ENCODE peak calls at places on chromosomes 3 and 15, in seven cellular contexts. One of them, this sample, is unnamed.

GRCh38 chr3:42711491-42712343 is 9.1 kb upstream of the HHATL start:
- DNase-seq in body of pancreas: no peak
- DNase-seq in psoas muscle: no peak
- DNase-seq in neural progenitor cell: no peak
- DNase-seq in WERI-Rb-1: peak
- DNase-seq in endodermal cell: peak
- DNase-seq in caudate nucleus: no peak
- DNase-seq in this sample: no peak

GRCh38 chr3:156434921-156435320 is 120.0 kb downstream of the SSR3 start:
- DNase-seq in body of pancreas: no peak
- DNase-seq in endodermal cell: no peak
- DNase-seq in WERI-Rb-1: no peak
- DNase-seq in neural progenitor cell: no peak
- DNase-seq in caudate nucleus: no peak
- DNase-seq in psoas muscle: no peak
- DNase-seq in this sample: no peak

GRCh38 chr3:126212629-126213375 is 32.4 kb upstream of the ALDH1L1 start:
- DNase-seq in WERI-Rb-1: peak
- DNase-seq in psoas muscle: peak
- DNase-seq in caudate nucleus: peak
- DNase-seq in endodermal cell: peak
- DNase-seq in body of pancreas: peak
- DNase-seq in neural progenitor cell: peak
- DNase-seq in this sample: no peak

GRCh38 chr3:30689202-30689641 is 82.8 kb downstream of the TGFBR2 start:
- DNase-seq in endodermal cell: no peak
- DNase-seq in neural progenitor cell: no peak
- DNase-seq in body of pancreas: peak
- DNase-seq in psoas muscle: no peak
- DNase-seq in WERI-Rb-1: no peak
- DNase-seq in caudate nucleus: no peak
- DNase-seq in this sample: no peak

GRCh38 chr15:81029416-81030367 is 29.0 kb downstream of the TLNRD1 start:
- DNase-seq in WERI-Rb-1: no peak
- DNase-seq in endodermal cell: no peak
- DNase-seq in caudate nucleus: no peak
- DNase-seq in neural progenitor cell: no peak
- DNase-seq in psoas muscle: no peak
- DNase-seq in body of pancreas: no peak
- DNase-seq in this sample: no peak

GRCh38 chr3:60133269-60133877 is 1083.5 kb upstream of the CFAP20DC start:
- DNase-seq in psoas muscle: no peak
- DNase-seq in WERI-Rb-1: no peak
- DNase-seq in neural progenitor cell: no peak
- DNase-seq in caudate nucleus: no peak
- DNase-seq in body of pancreas: no peak
- DNase-seq in endodermal cell: no peak
- DNase-seq in this sample: no peak

GRCh38 chr3:122013448-122013925 is 8.6 kb downstream of the ILDR1 start:
- DNase-seq in body of pancreas: peak
- DNase-seq in psoas muscle: no peak
- DNase-seq in caudate nucleus: no peak
- DNase-seq in neural progenitor cell: no peak
- DNase-seq in endodermal cell: no peak
- DNase-seq in WERI-Rb-1: no peak
- DNase-seq in this sample: no peak

GRCh38 chr15:37135225-37135624 is 34.9 kb upstream of the MEIS2 start:
- DNase-seq in psoas muscle: no peak
- DNase-seq in body of pancreas: no peak
- DNase-seq in caudate nucleus: no peak
- DNase-seq in neural progenitor cell: peak
- DNase-seq in WERI-Rb-1: peak
- DNase-seq in endodermal cell: peak
- DNase-seq in this sample: no peak

GRCh38 chr3:70138606-70139005 is 139.1 kb downstream of the SAMMSON start:
- DNase-seq in body of pancreas: no peak
- DNase-seq in WERI-Rb-1: no peak
- DNase-seq in endodermal cell: no peak
- DNase-seq in psoas muscle: no peak
- DNase-seq in neural progenitor cell: no peak
- DNase-seq in caudate nucleus: no peak
- DNase-seq in this sample: no peak

GRCh38 chr3:13123266-13123665 is 50.0 kb upstream of the IQSEC1 start:
- DNase-seq in neural progenitor cell: no peak
- DNase-seq in WERI-Rb-1: no peak
- DNase-seq in caudate nucleus: no peak
- DNase-seq in body of pancreas: no peak
- DNase-seq in psoas muscle: no peak
- DNase-seq in endodermal cell: peak
- DNase-seq in this sample: no peak

GRCh38 chr3:189132125-189132744 is 39.5 kb upstream of the TPRG1 start:
- DNase-seq in caudate nucleus: no peak
- DNase-seq in neural progenitor cell: no peak
- DNase-seq in WERI-Rb-1: no peak
- DNase-seq in psoas muscle: peak
- DNase-seq in endodermal cell: no peak
- DNase-seq in body of pancreas: peak
- DNase-seq in this sample: no peak

GRCh38 chr3:14397940-14398800 is 4.2 kb upstream of the SLC6A6 start:
- DNase-seq in endodermal cell: no peak
- DNase-seq in body of pancreas: no peak
- DNase-seq in psoas muscle: no peak
- DNase-seq in caudate nucleus: no peak
- DNase-seq in WERI-Rb-1: no peak
- DNase-seq in neural progenitor cell: no peak
- DNase-seq in this sample: no peak

GRCh38 chr3:13347390-13347966 is 72.6 kb downstream of the NUP210 start:
- DNase-seq in WERI-Rb-1: no peak
- DNase-seq in caudate nucleus: no peak
- DNase-seq in neural progenitor cell: peak
- DNase-seq in body of pancreas: peak
- DNase-seq in endodermal cell: peak
- DNase-seq in psoas muscle: no peak
- DNase-seq in this sample: no peak

GRCh38 chr15:69762373-69763148 is 309.9 kb downstream of the RPLP1 start:
- DNase-seq in psoas muscle: no peak
- DNase-seq in neural progenitor cell: peak
- DNase-seq in caudate nucleus: no peak
- DNase-seq in body of pancreas: no peak
- DNase-seq in WERI-Rb-1: peak
- DNase-seq in endodermal cell: peak
- DNase-seq in this sample: no peak

GRCh38 chr3:69893274-69893673 is 106.3 kb upstream of the SAMMSON start:
- DNase-seq in endodermal cell: no peak
- DNase-seq in neural progenitor cell: no peak
- DNase-seq in WERI-Rb-1: no peak
- DNase-seq in psoas muscle: no peak
- DNase-seq in body of pancreas: no peak
- DNase-seq in caudate nucleus: no peak
- DNase-seq in this sample: no peak

GRCh38 chr3:45534580-45535080 is 59.9 kb upstream of the LIMD1 start:
- DNase-seq in neural progenitor cell: no peak
- DNase-seq in body of pancreas: no peak
- DNase-seq in WERI-Rb-1: no peak
- DNase-seq in psoas muscle: no peak
- DNase-seq in endodermal cell: no peak
- DNase-seq in caudate nucleus: no peak
- DNase-seq in this sample: no peak

GRCh38 chr3:11653298-11654055 is 9.8 kb upstream of the VGLL4 start:
- DNase-seq in body of pancreas: peak
- DNase-seq in neural progenitor cell: peak
- DNase-seq in caudate nucleus: no peak
- DNase-seq in endodermal cell: peak
- DNase-seq in psoas muscle: no peak
- DNase-seq in WERI-Rb-1: no peak
- DNase-seq in this sample: no peak

GRCh38 chr3:14803101-14803980 is 15.4 kb upstream of the FGD5 start:
- DNase-seq in caudate nucleus: no peak
- DNase-seq in WERI-Rb-1: no peak
- DNase-seq in psoas muscle: no peak
- DNase-seq in neural progenitor cell: no peak
- DNase-seq in body of pancreas: no peak
- DNase-seq in endodermal cell: peak
- DNase-seq in this sample: no peak

GRCh38 chr15:89171136-89172072 is 50.0 kb downstream of the RLBP1 start:
- DNase-seq in neural progenitor cell: peak
- DNase-seq in body of pancreas: peak
- DNase-seq in WERI-Rb-1: peak
- DNase-seq in endodermal cell: peak
- DNase-seq in caudate nucleus: peak
- DNase-seq in psoas muscle: no peak
- DNase-seq in this sample: no peak

GRCh38 chr15:89163271-89164055 is 57.9 kb downstream of the RLBP1 start:
- DNase-seq in caudate nucleus: no peak
- DNase-seq in psoas muscle: no peak
- DNase-seq in neural progenitor cell: peak
- DNase-seq in endodermal cell: no peak
- DNase-seq in body of pancreas: no peak
- DNase-seq in WERI-Rb-1: no peak
- DNase-seq in this sample: no peak

GRCh38 chr15:89164712-89165211 is 56.6 kb downstream of the RLBP1 start:
- DNase-seq in WERI-Rb-1: no peak
- DNase-seq in endodermal cell: no peak
- DNase-seq in psoas muscle: no peak
- DNase-seq in body of pancreas: peak
- DNase-seq in caudate nucleus: no peak
- DNase-seq in neural progenitor cell: no peak
- DNase-seq in this sample: no peak

GRCh38 chr15:89165677-89166076 is 55.7 kb downstream of the RLBP1 start:
- DNase-seq in psoas muscle: no peak
- DNase-seq in body of pancreas: no peak
- DNase-seq in caudate nucleus: no peak
- DNase-seq in endodermal cell: no peak
- DNase-seq in neural progenitor cell: peak
- DNase-seq in WERI-Rb-1: no peak
- DNase-seq in this sample: no peak

GRCh38 chr15:89167267-89168176 is 53.9 kb downstream of the RLBP1 start:
- DNase-seq in psoas muscle: peak
- DNase-seq in caudate nucleus: no peak
- DNase-seq in endodermal cell: peak
- DNase-seq in WERI-Rb-1: no peak
- DNase-seq in body of pancreas: peak
- DNase-seq in neural progenitor cell: no peak
- DNase-seq in this sample: no peak
- H3K27ac ChIP-seq in psoas muscle: peak
- H3K27ac ChIP-seq in caudate nucleus: peak
- H3K27ac ChIP-seq in endodermal cell: no peak
- H3K27ac ChIP-seq in WERI-Rb-1: peak
- H3K27ac ChIP-seq in body of pancreas: peak
- H3K27ac ChIP-seq in neural progenitor cell: no peak
- H3K27ac ChIP-seq in this sample: no peak

GRCh38 chr3:100782359-100782758 is 73.1 kb downstream of the TFG start:
- DNase-seq in WERI-Rb-1: no peak
- DNase-seq in caudate nucleus: no peak
- DNase-seq in body of pancreas: no peak
- DNase-seq in neural progenitor cell: no peak
- DNase-seq in psoas muscle: no peak
- DNase-seq in endodermal cell: no peak
- DNase-seq in this sample: no peak
- H3K27ac ChIP-seq in WERI-Rb-1: no peak
- H3K27ac ChIP-seq in caudate nucleus: no peak
- H3K27ac ChIP-seq in body of pancreas: no peak
- H3K27ac ChIP-seq in neural progenitor cell: no peak
- H3K27ac ChIP-seq in psoas muscle: no peak
- H3K27ac ChIP-seq in endodermal cell: no peak
- H3K27ac ChIP-seq in this sample: no peak

DNA sequence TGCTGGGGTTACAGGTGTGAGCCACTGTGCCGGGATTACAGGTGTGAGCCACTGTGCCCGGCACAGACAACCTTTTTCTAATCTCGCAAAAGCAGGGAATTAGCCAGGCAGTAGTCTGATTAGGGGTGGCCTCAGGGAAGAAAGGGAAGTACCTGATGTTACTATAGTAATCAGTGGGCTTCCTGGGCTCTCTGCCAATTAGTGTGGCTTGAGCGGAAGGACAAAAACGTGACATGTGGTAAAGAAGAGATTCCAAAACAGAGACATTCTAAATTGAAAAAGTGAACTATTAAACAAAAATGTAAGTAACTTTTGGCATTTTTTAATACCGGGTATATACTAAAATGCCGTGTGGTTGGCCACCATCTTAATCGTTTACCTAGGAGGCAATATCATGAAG is 48.1 kb downstream of the CFAP20DC start:
- DNase-seq in psoas muscle: no peak
- DNase-seq in neural progenitor cell: no peak
- DNase-seq in WERI-Rb-1: no peak
- DNase-seq in endodermal cell: no peak
- DNase-seq in body of pancreas: peak
- DNase-seq in caudate nucleus: no peak
- DNase-seq in this sample: no peak
- H3K27ac ChIP-seq in psoas muscle: no peak
- H3K27ac ChIP-seq in neural progenitor cell: no peak
- H3K27ac ChIP-seq in WERI-Rb-1: no peak
- H3K27ac ChIP-seq in endodermal cell: no peak
- H3K27ac ChIP-seq in body of pancreas: no peak
- H3K27ac ChIP-seq in caudate nucleus: no peak
- H3K27ac ChIP-seq in this sample: no peak

GRCh38 chr3:41117398-41117870 is 81.9 kb upstream of the CTNNB1 start:
- DNase-seq in psoas muscle: peak
- DNase-seq in neural progenitor cell: peak
- DNase-seq in WERI-Rb-1: no peak
- DNase-seq in caudate nucleus: peak
- DNase-seq in body of pancreas: peak
- DNase-seq in endodermal cell: peak
- DNase-seq in this sample: peak
- H3K27ac ChIP-seq in psoas muscle: no peak
- H3K27ac ChIP-seq in neural progenitor cell: no peak
- H3K27ac ChIP-seq in WERI-Rb-1: no peak
- H3K27ac ChIP-seq in caudate nucleus: peak
- H3K27ac ChIP-seq in body of pancreas: no peak
- H3K27ac ChIP-seq in endodermal cell: no peak
- H3K27ac ChIP-seq in this sample: peak

GRCh38 chr3:16288664-16289063 is 23.7 kb downstream of the OXNAD1 start:
- DNase-seq in endodermal cell: no peak
- DNase-seq in body of pancreas: no peak
- DNase-seq in psoas muscle: no peak
- DNase-seq in neural progenitor cell: no peak
- DNase-seq in WERI-Rb-1: no peak
- DNase-seq in caudate nucleus: no peak
- DNase-seq in this sample: no peak
- H3K27ac ChIP-seq in endodermal cell: no peak
- H3K27ac ChIP-seq in body of pancreas: no peak
- H3K27ac ChIP-seq in psoas muscle: peak
- H3K27ac ChIP-seq in neural progenitor cell: no peak
- H3K27ac ChIP-seq in WERI-Rb-1: no peak
- H3K27ac ChIP-seq in caudate nucleus: no peak
- H3K27ac ChIP-seq in this sample: no peak